ENCODE peak calls at places on chromosomes 12 and 14, in ten cellular contexts. J is COR-L47; F is T-cell; Y is endothelial cell; W is Caki2; S is NCI-H1105 treated with DMSO at 0.1 percent for 48 hours; K is colonic mucosa; Q is naive thymus-derived CD4-positive, alpha-beta T cell; N is AG20443; M is stimulated activated naive B cell treated with anti-CD40 and anti-IgM and Interleukin-4, amounts not matched to agents 10 μg/mL and 1 μg/mL and 100 μg/mL, for 72 hours. T is an unnamed sample.
A peak's percentile ranks its signal among the peaks of the same experiment; 100 is the strongest.

GRCh38 chr12:29427964-29428363 is 47.0 kb upstream of the ERGIC2 start:
- DNase-seq in F (no peak), Y (no peak), N (no peak), Q (peak; percentile 28), M (no peak), J (no peak), K (no peak), W (no peak), S (no peak), T (no peak)

GRCh38 chr12:121239335-121239678 is 29.4 kb downstream of the P2RX4 start:
- DNase-seq in F (no peak), N (no peak), Q (no peak), S (no peak), K (no peak), W (no peak), Y (no peak), M (no peak), J (no peak), T (no peak)

GRCh38 chr12:54009171-54010052 is 627 bp downstream of the HOXC8 start:
- DNase-seq in N (peak; percentile 61), M (no peak), W (no peak), Y (no peak), S (no peak), K (no peak), Q (peak; percentile 43), F (no peak), J (no peak), T (no peak)

GRCh38 chr12:2507811-2508210 is 287.0 kb upstream of the FKBP4 start:
- DNase-seq in S (no peak), F (no peak), W (no peak), M (no peak), K (no peak), Q (no peak), Y (peak; percentile 22), J (no peak), N (no peak), T (no peak)

GRCh38 chr14:103699901-103700752 is 15.1 kb downstream of the XRCC3 start:
- DNase-seq in N (no peak), J (no peak), M (no peak), Q (no peak), W (no peak), Y (no peak), K (no peak), S (no peak), F (no peak), T (no peak)

GRCh38 chr12:76445469-76445868 is 97.3 kb upstream of the BBS10 start:
- DNase-seq in F (no peak), Q (no peak), N (no peak), S (no peak), Y (no peak), W (no peak), M (no peak), J (no peak), K (no peak), T (no peak)

GRCh38 chr12:41919526-41920305 is 225.0 kb downstream of the GXYLT1 start:
- DNase-seq in S (peak; percentile 98), K (no peak), Y (no peak), W (no peak), J (peak; percentile 83), F (no peak), M (no peak), Q (no peak), N (no peak), T (peak; percentile 85)

GRCh38 chr12:100716949-100717732 is 77.4 kb upstream of the ANO4 start:
- DNase-seq in M (no peak), J (peak; percentile 46), S (no peak), F (no peak), N (peak; percentile 78), Y (peak; percentile 46), Q (no peak), W (no peak), K (no peak), T (no peak)

GRCh38 chr12:5456906-5457305 is 25.0 kb downstream of the NTF3 start:
- DNase-seq in W (no peak), Y (peak; percentile 16), K (no peak), Q (no peak), N (peak; percentile 85), J (no peak), S (no peak), F (no peak), M (no peak), T (no peak)

GRCh38 chr12:116336542-116337065 is 59.1 kb upstream of the MED13L start:
- DNase-seq in S (no peak), N (no peak), K (no peak), J (no peak), Y (no peak), F (no peak), Q (no peak), M (peak; percentile 89), W (peak; percentile 86), T (no peak)

GRCh38 chr12:87967871-87968270 is 61.3 kb downstream of the C12orf50 start:
- DNase-seq in F (no peak), Y (no peak), K (no peak), M (no peak), S (peak; percentile 90), Q (no peak), J (peak; percentile 79), N (no peak), W (no peak), T (no peak)

GRCh38 chr14:72451081-72451972 is 442.6 kb downstream of the DPF3 start:
- DNase-seq in Q (peak; percentile 30), K (no peak), J (peak; percentile 5), M (no peak), F (no peak), S (peak; percentile 42), N (no peak), W (no peak), Y (peak; percentile 27), T (no peak)

GRCh38 chr14:69093551-69094421 is 59.1 kb downstream of the DCAF5 start:
- DNase-seq in Q (no peak), W (no peak), S (no peak), K (no peak), M (no peak), F (no peak), Y (peak; percentile 8), N (peak; percentile 57), J (peak; percentile 21), T (no peak)

GRCh38 chr12:57239587-57240068 is 10.1 kb downstream of the SHMT2 start:
- DNase-seq in W (peak; percentile 47), N (no peak), M (no peak), F (no peak), J (no peak), K (no peak), S (peak; percentile 32), Y (no peak), Q (no peak), T (peak; percentile 38)

GRCh38 chr12:131865196-131865875 is 29.1 kb upstream of the ULK1 start:
- DNase-seq in W (peak; percentile 96), F (no peak), Q (no peak), S (no peak), Y (no peak), K (no peak), N (peak; percentile 41), M (no peak), J (no peak), T (no peak)

GRCh38 chr12:4269279-4269991 is 4.1 kb upstream of the CCND2 start:
- DNase-seq in W (peak; percentile 19), K (peak; percentile 93), S (peak; percentile 28), Y (peak; percentile 86), Q (peak; percentile 94), M (peak; percentile 87), F (peak; percentile 85), J (no peak), N (no peak), T (no peak)

GRCh38 chr14:57574617-57575288 is 81.1 kb upstream of the CCDC198 start:
- DNase-seq in F (no peak), N (no peak), S (no peak), M (no peak), Q (no peak), J (no peak), Y (no peak), W (peak; percentile 14), K (no peak), T (peak; percentile 2)

GRCh38 chr14:103273145-103273846 is 60.7 kb upstream of the EIF5 start:
- DNase-seq in S (no peak), N (no peak), J (no peak), Q (no peak), W (no peak), K (peak; percentile 45), M (no peak), Y (no peak), F (no peak), T (no peak)

GRCh38 chr14:82411373-82411772 is 877.7 kb upstream of the SEL1L start:
- DNase-seq in S (no peak), W (no peak), M (no peak), N (no peak), F (no peak), J (no peak), Y (no peak), K (no peak), Q (no peak), T (no peak)

T was measured in NCI-H510A treated with DMSO at 0.1 percent for 48 hours.